ENCODE peak calls at places on chromosomes 11 and 22, in seven cellular contexts. L is HT-29; W is head of caudate nucleus; X is DMS79; S is AG04450; M is activated T-helper 9 cell treated with anti-CD3 and anti-CD28 coated beads, Interleukin-2, amount 50 U/mL, for 16 hours; B is NCI-H1092 treated with DMSO at 0.1 percent for 48 hours. D is an unnamed sample.

GRCh38 chr11:104165014-104165413 is 1.1 kb upstream of the PDGFD start:
- DNase-seq in S (no peak), B (no peak), M (no peak), X (no peak), W (no peak), L (no peak), D (no peak)

GRCh38 chr11:88353835-88354496 is 16.4 kb upstream of the CTSC start:
- DNase-seq in X (no peak), W (no peak), M (no peak), B (no peak), S (no peak), L (no peak), D (no peak)

GRCh38 chr11:95230054-95231034 is 658 bp downstream of the SESN3 start:
- DNase-seq in L (peak), M (peak), B (peak), S (no peak), W (no peak), X (peak), D (no peak)

GRCh38 chr11:74570266-74571061 is 21.9 kb upstream of the POLD3 start:
- DNase-seq in M (no peak), L (peak), B (peak), W (peak), X (peak), S (no peak), D (no peak)

GRCh38 chr11:106585061-106585460 is 433.2 kb downstream of the GUCY1A2 start:
- DNase-seq in M (no peak), B (no peak), X (no peak), L (peak), S (no peak), W (no peak), D (no peak)

GRCh38 chr22:33270596-33270995 is 212.4 kb upstream of the SYN3 start:
- DNase-seq in W (no peak), M (no peak), S (no peak), L (no peak), B (no peak), X (no peak), D (no peak)

GRCh38 chr11:44595964-44596381 is 30.5 kb downstream of the CD82 start:
- DNase-seq in W (peak), X (no peak), M (no peak), B (peak), L (no peak), S (no peak), D (no peak)

GRCh38 chr11:120203626-120204025 is 7.2 kb upstream of the OAF start:
- DNase-seq in B (no peak), S (no peak), W (no peak), X (no peak), M (no peak), L (no peak), D (no peak)

GRCh38 chr11:119134389-119134978 is 13.1 kb downstream of the HINFP start:
- DNase-seq in W (no peak), X (no peak), M (no peak), B (no peak), L (peak), S (no peak), D (no peak)

GRCh38 chr11:19241260-19242183 is 777 bp upstream of the E2F8 start:
- DNase-seq in X (no peak), M (no peak), S (no peak), W (no peak), B (no peak), L (peak), D (peak)

GRCh38 chr22:35609761-35610160 is 7.4 kb downstream of the MB start:
- DNase-seq in B (no peak), L (no peak), S (no peak), W (no peak), M (no peak), X (no peak), D (no peak)

GRCh38 chr11:40170076-40170475 is 1289.4 kb downstream of the LRRC4C start:
- DNase-seq in L (peak), X (no peak), W (no peak), M (no peak), S (no peak), B (no peak), D (no peak)

GRCh38 chr11:44853674-44854073 is 97.0 kb downstream of the TP53I11 start:
- DNase-seq in L (no peak), X (no peak), M (no peak), W (no peak), B (no peak), S (no peak), D (no peak)

GRCh38 chr22:22745225-22746060 is 101.0 kb downstream of the GGTLC2 start:
- DNase-seq in W (peak), X (no peak), M (no peak), S (no peak), B (no peak), L (peak), D (no peak)

GRCh38 chr22:47337161-47337621 is 574.7 kb downstream of the TBC1D22A start:
- DNase-seq in M (no peak), S (peak), W (no peak), B (no peak), X (peak), L (peak), D (no peak)

GRCh38 chr11:64092119-64092760 is 56.5 kb downstream of the FLRT1 start:
- DNase-seq in W (peak), L (no peak), B (no peak), M (no peak), X (no peak), S (no peak), D (no peak)

GRCh38 chr11:68002575-68002942 is 1.3 kb downstream of the UNC93B1 start:
- DNase-seq in L (no peak), W (no peak), M (no peak), X (no peak), B (no peak), S (no peak), D (no peak)

GRCh38 chr22:36756746-36757607 is 18.9 kb downstream of the IFT27 start:
- DNase-seq in L (no peak), M (no peak), S (no peak), W (no peak), B (no peak), X (no peak), D (peak)

GRCh38 chr11:130160460-130161090 is 993 bp downstream of the ST14 start:
- DNase-seq in S (no peak), M (no peak), B (no peak), W (no peak), X (no peak), L (peak), D (no peak)

GRCh38 chr11:10902756-10903155 is 44.9 kb upstream of the ZBED5 start:
- DNase-seq in X (no peak), S (no peak), B (no peak), W (no peak), M (no peak), L (no peak), D (no peak)

GRCh38 chr11:57547854-57548377 is 10.5 kb downstream of the SMTNL1 start:
- DNase-seq in S (no peak), W (no peak), M (no peak), B (no peak), X (no peak), L (no peak), D (no peak)

GRCh38 chr22:28882878-28883656 is at the start of gene ZNRF3:
- DNase-seq in B (peak), L (peak), M (peak), W (peak), S (peak), X (peak), D (peak)

GRCh38 chr11:38818720-38819119 is 2220.7 kb upstream of the RAG2 start:
- DNase-seq in W (no peak), L (no peak), M (no peak), X (no peak), B (no peak), S (no peak), D (no peak)

GRCh38 chr11:131486937-131487336 is 116.5 kb downstream of the NTM start:
- DNase-seq in M (no peak), W (no peak), X (no peak), L (no peak), B (no peak), S (no peak), D (no peak)

GRCh38 chr22:23008887-23009286 is 61.4 kb upstream of the GNAZ start:
- DNase-seq in S (no peak), L (no peak), M (no peak), W (no peak), B (no peak), X (no peak), D (no peak)

GRCh38 chr11:119520400-119520799 is 97.4 kb upstream of the THY1 start:
- DNase-seq in B (peak), W (no peak), M (no peak), L (no peak), S (no peak), X (no peak), D (no peak)

GRCh38 chr11:82494988-82495432 is 238.7 kb downstream of the FAM181B start:
- DNase-seq in S (no peak), M (no peak), X (no peak), L (peak), W (no peak), B (no peak), D (no peak)

GRCh38 chr22:36386900-36387663 is 685 bp downstream of the MYH9 start:
- DNase-seq in L (peak), X (no peak), M (no peak), W (no peak), S (no peak), B (no peak), D (no peak)

GRCh38 chr22:45504703-45505341 is 2.1 kb downstream of the FBLN1 start:
- DNase-seq in L (no peak), S (no peak), M (no peak), B (no peak), W (peak), X (peak), D (no peak)

D was measured in RWPE2.